ENCODE peak calls at places on chromosome 13, in seven cellular contexts. G is neural progenitor cell, B is SJSA1, C is A549, E is mesendoderm, N is caudate nucleus, I is NCI-H446 treated with DMSO at 0.1 percent for 48 hours. V is an unnamed sample.

GRCh38 chr13:98890186-98890585 is 87.7 kb downstream of the DOCK9 start:
- DNase-seq in G (no peak), B (no peak), C (no peak), E (no peak), N (peak), I (peak), V (no peak)

GRCh38 chr13:114140131-114140908 is 7.9 kb upstream of the RASA3 start:
- DNase-seq in G (no peak), B (no peak), C (no peak), E (no peak), N (no peak), I (no peak), V (no peak)

GRCh38 chr13:20812890-20813289 is 39.1 kb upstream of the EEF1AKMT1 start:
- DNase-seq in G (no peak), B (no peak), C (no peak), E (peak), N (no peak), I (no peak), V (no peak)

GRCh38 chr13:103510007-103510406 is 443.8 kb upstream of the SLC10A2 start:
- DNase-seq in G (peak), B (no peak), C (no peak), E (no peak), N (no peak), I (no peak), V (no peak)

GRCh38 chr13:35858665-35859064 is 272.5 kb downstream of the DCLK1 start:
- DNase-seq in G (no peak), B (no peak), C (no peak), E (no peak), N (no peak), I (no peak), V (no peak)

GRCh38 chr13:50365683-50366391 is 350.6 kb downstream of the KCNRG start:
- DNase-seq in G (no peak), B (no peak), C (no peak), E (no peak), N (no peak), I (no peak), V (peak)

GRCh38 chr13:47672982-47673670 is 327.9 kb downstream of the SUCLA2 start:
- DNase-seq in G (no peak), B (no peak), C (no peak), E (no peak), N (no peak), I (no peak), V (no peak)

GRCh38 chr13:72160977-72161376 is 294.0 kb upstream of the DACH1 start:
- DNase-seq in G (no peak), B (no peak), C (no peak), E (no peak), N (no peak), I (no peak), V (no peak)

GRCh38 chr13:76861859-76862258 is 24.3 kb downstream of the KCTD12 start:
- DNase-seq in G (no peak), B (no peak), C (no peak), E (peak), N (no peak), I (no peak), V (no peak)

GRCh38 chr13:41232715-41233114 is 30.7 kb downstream of the MTRF1 start:
- DNase-seq in G (no peak), B (no peak), C (no peak), E (no peak), N (no peak), I (no peak), V (no peak)

GRCh38 chr13:79972066-79972569 is 368.8 kb downstream of the SPRY2 start:
- DNase-seq in G (no peak), B (no peak), C (no peak), E (no peak), N (no peak), I (no peak), V (no peak)

GRCh38 chr13:53137777-53138176 is 109.2 kb downstream of the OLFM4 start:
- DNase-seq in G (no peak), B (no peak), C (no peak), E (no peak), N (no peak), I (no peak), V (no peak)

GRCh38 chr13:79679334-79679733 is 198.4 kb downstream of the NDFIP2 start:
- DNase-seq in G (peak), B (peak), C (peak), E (peak), N (peak), I (no peak), V (no peak)

GRCh38 chr13:109145631-109146030 is 516.2 kb downstream of the MYO16 start:
- DNase-seq in G (peak), B (peak), C (peak), E (peak), N (no peak), I (no peak), V (no peak)

GRCh38 chr13:113748862-113749451 is 10.1 kb upstream of the TMEM255B start:
- DNase-seq in G (no peak), B (no peak), C (no peak), E (no peak), N (no peak), I (no peak), V (no peak)

GRCh38 chr13:86813198-86813597 is 858.0 kb upstream of the SLITRK5 start:
- DNase-seq in G (no peak), B (no peak), C (no peak), E (no peak), N (no peak), I (no peak), V (no peak)

GRCh38 chr13:48043789-48044503 is 6.4 kb downstream of the NUDT15 start:
- DNase-seq in G (no peak), B (no peak), C (no peak), E (no peak), N (no peak), I (no peak), V (no peak)

GRCh38 chr13:66689628-66690027 is 540.5 kb downstream of the PCDH9 start:
- DNase-seq in G (peak), B (no peak), C (no peak), E (peak), N (no peak), I (no peak), V (no peak)

GRCh38 chr13:113851826-113852535 is 11.9 kb downstream of the GAS6 start:
- DNase-seq in G (no peak), B (no peak), C (no peak), E (no peak), N (no peak), I (no peak), V (no peak)

GRCh38 chr13:19665427-19665859 is 32.0 kb downstream of the MPHOSPH8 start:
- DNase-seq in G (no peak), B (no peak), C (no peak), E (peak), N (no peak), I (no peak), V (no peak)